ENCODE peak calls at places on chromosome 19, in six cellular contexts. One of them, this sample, is unnamed.
A peak's percentile ranks its signal among the peaks of the same experiment; 100 is the strongest.

GRCh38 chr19:18895828-18896341 is at the start of gene CERS1:
- DNase-seq in dorsolateral prefrontal cortex: no peak
- DNase-seq in head of caudate nucleus: peak; percentile 65
- DNase-seq in globus pallidus: peak; percentile 66
- DNase-seq in retina: no peak
- DNase-seq in dermis microvascular lymphatic vessel endothelial cell: peak; percentile 45
- DNase-seq in this sample: no peak

GRCh38 chr19:33293255-33294057 is 8.9 kb downstream of the CEBPA start:
- DNase-seq in retina: peak; percentile 54
- DNase-seq in head of caudate nucleus: no peak
- DNase-seq in globus pallidus: no peak
- DNase-seq in dorsolateral prefrontal cortex: no peak
- DNase-seq in dermis microvascular lymphatic vessel endothelial cell: no peak
- DNase-seq in this sample: peak; percentile 91

GRCh38 chr19:39171479-39172465 is 25.0 kb upstream of the NCCRP1 start:
- DNase-seq in head of caudate nucleus: no peak
- DNase-seq in globus pallidus: no peak
- DNase-seq in retina: no peak
- DNase-seq in dorsolateral prefrontal cortex: no peak
- DNase-seq in dermis microvascular lymphatic vessel endothelial cell: no peak
- DNase-seq in this sample: no peak

GRCh38 chr19:29381353-29382203 is 144.2 kb upstream of the VSTM2B start:
- DNase-seq in dorsolateral prefrontal cortex: no peak
- DNase-seq in globus pallidus: no peak
- DNase-seq in head of caudate nucleus: peak; percentile 3
- DNase-seq in retina: peak; percentile 1
- DNase-seq in dermis microvascular lymphatic vessel endothelial cell: no peak
- DNase-seq in this sample: no peak

GRCh38 chr19:3136684-3137055 is 837 bp downstream of the GNA15 start:
- DNase-seq in dermis microvascular lymphatic vessel endothelial cell: no peak
- DNase-seq in retina: no peak
- DNase-seq in head of caudate nucleus: no peak
- DNase-seq in dorsolateral prefrontal cortex: no peak
- DNase-seq in globus pallidus: no peak
- DNase-seq in this sample: no peak

GRCh38 chr19:46202426-46202825 is 27.1 kb upstream of the IGFL1 start:
- DNase-seq in dorsolateral prefrontal cortex: no peak
- DNase-seq in head of caudate nucleus: no peak
- DNase-seq in globus pallidus: no peak
- DNase-seq in retina: no peak
- DNase-seq in dermis microvascular lymphatic vessel endothelial cell: no peak
- DNase-seq in this sample: no peak

GRCh38 chr19:17579523-17580244 is 24.2 kb downstream of the COLGALT1 start:
- DNase-seq in dorsolateral prefrontal cortex: no peak
- DNase-seq in retina: peak; percentile 42
- DNase-seq in head of caudate nucleus: no peak
- DNase-seq in globus pallidus: no peak
- DNase-seq in dermis microvascular lymphatic vessel endothelial cell: peak; percentile 60
- DNase-seq in this sample: peak; percentile 67

GRCh38 chr19:57512845-57513244 is 13.1 kb downstream of the ZNF773 start:
- DNase-seq in dermis microvascular lymphatic vessel endothelial cell: peak; percentile 31
- DNase-seq in dorsolateral prefrontal cortex: no peak
- DNase-seq in head of caudate nucleus: no peak
- DNase-seq in retina: peak; percentile 15
- DNase-seq in globus pallidus: no peak
- DNase-seq in this sample: peak; percentile 19